ENCODE peak calls at places on chromosome 14, in nine cellular contexts. I is NCI-H187; H is BJ; G is substantia nigra; U is GM04504; S is A549; A is activated CD8-positive, alpha-beta memory T cell treated with anti-CD3 and anti-CD28 coated beads for 48 hours; V is right cardiac atrium; M is cardiac septum. L is an unnamed sample.

GRCh38 chr14:62604524-62604923 is 440.7 kb downstream of the KCNH5 start:
- DNase-seq in I (no peak), H (no peak), G (no peak), U (no peak), S (no peak), A (no peak), V (no peak), M (no peak), L (no peak)

GRCh38 chr14:77040995-77041744 is 12.7 kb upstream of the IRF2BPL start:
- DNase-seq in I (no peak), H (no peak), G (no peak), U (no peak), S (no peak), A (no peak), V (peak; percentile 41), M (no peak), L (no peak)

GRCh38 chr14:79043194-79043889 is 873.2 kb downstream of the NRXN3 start:
- DNase-seq in I (no peak), H (no peak), G (no peak), U (no peak), S (no peak), A (no peak), V (no peak), M (no peak), L (no peak)

GRCh38 chr14:69913686-69914085 is 34.5 kb downstream of the SMOC1 start:
- DNase-seq in I (no peak), H (no peak), G (no peak), U (no peak), S (no peak), A (no peak), V (no peak), M (no peak), L (no peak)

GRCh38 chr14:100304825-100305445 is 1.3 kb downstream of the SLC25A29 start:
- DNase-seq in I (peak; percentile 43), H (no peak), G (no peak), U (no peak), S (peak; percentile 36), A (no peak), V (peak; percentile 76), M (no peak), L (no peak)

GRCh38 chr14:58738876-58739275 is 101.1 kb downstream of the DACT1 start:
- DNase-seq in I (no peak), H (no peak), G (no peak), U (no peak), S (no peak), A (no peak), V (no peak), M (no peak), L (no peak)

GRCh38 chr14:96040836-96041371 is 1.7 kb downstream of the C14orf132 start:
- DNase-seq in I (no peak), H (no peak), G (no peak), U (no peak), S (no peak), A (no peak), V (no peak), M (no peak), L (no peak)

GRCh38 chr14:77157716-77158115 is 16.1 kb upstream of the ZDHHC22 start:
- DNase-seq in I (no peak), H (no peak), G (no peak), U (no peak), S (no peak), A (no peak), V (no peak), M (no peak), L (no peak)

GRCh38 chr14:105419305-105420091 is at the start of gene MTA1:
- DNase-seq in I (peak; percentile 19), H (no peak), G (no peak), U (no peak), S (no peak), A (no peak), V (no peak), M (no peak), L (peak; percentile 88)

GRCh38 chr14:23428686-23429495 is 6.6 kb downstream of the MYH7 start:
- DNase-seq in I (no peak), H (no peak), G (no peak), U (no peak), S (no peak), A (no peak), V (no peak), M (peak; percentile 71), L (peak; percentile 47)

GRCh38 chr14:50822501-50823042 is 8.4 kb downstream of the NIN start:
- DNase-seq in I (no peak), H (no peak), G (no peak), U (no peak), S (no peak), A (no peak), V (no peak), M (no peak), L (no peak)

GRCh38 chr14:65958664-65959562 is 527.3 kb upstream of the CCDC196 start:
- DNase-seq in I (peak; percentile 20), H (no peak), G (no peak), U (no peak), S (peak; percentile 41), A (no peak), V (no peak), M (no peak), L (no peak)

GRCh38 chr14:51167587-51168219 is 72.3 kb upstream of the TMX1 start:
- DNase-seq in I (no peak), H (no peak), G (no peak), U (no peak), S (no peak), A (no peak), V (no peak), M (no peak), L (no peak)

GRCh38 chr14:69610859-69611263 is 535 bp upstream of the SUSD6 start:
- DNase-seq in I (no peak), H (no peak), G (no peak), U (no peak), S (no peak), A (no peak), V (no peak), M (no peak), L (no peak)

GRCh38 chr14:64092940-64093339 is 201.2 kb downstream of the ESR2 start:
- DNase-seq in I (no peak), H (no peak), G (no peak), U (no peak), S (no peak), A (no peak), V (no peak), M (no peak), L (no peak)

GRCh38 chr14:75751291-75751690 is 90.2 kb downstream of the TTLL5 start:
- DNase-seq in I (no peak), H (no peak), G (no peak), U (no peak), S (no peak), A (no peak), V (no peak), M (no peak), L (no peak)

GRCh38 chr14:81427348-81428058 is 27.4 kb upstream of the STON2 start:
- DNase-seq in I (no peak), H (no peak), G (no peak), U (no peak), S (no peak), A (no peak), V (peak; percentile 35), M (no peak), L (no peak)

GRCh38 chr14:64807588-64807987 is 72.1 kb downstream of the SPTB start:
- DNase-seq in I (no peak), H (no peak), G (no peak), U (no peak), S (no peak), A (no peak), V (peak; percentile 46), M (no peak), L (no peak)

GRCh38 chr14:60226296-60226695 is 22.7 kb upstream of the PPM1A start:
- DNase-seq in I (no peak), H (no peak), G (no peak), U (no peak), S (no peak), A (no peak), V (no peak), M (no peak), L (no peak)

GRCh38 chr14:71604231-71604630 is 328.0 kb upstream of the RGS6 start:
- DNase-seq in I (no peak), H (no peak), G (no peak), U (no peak), S (no peak), A (no peak), V (no peak), M (no peak), L (no peak)

GRCh38 chr14:99579903-99580570 is 24.0 kb downstream of the CCDC85C start:
- DNase-seq in I (no peak), H (peak; percentile 31), G (no peak), U (no peak), S (peak; percentile 75), A (no peak), V (no peak), M (no peak), L (no peak)

GRCh38 chr14:32217301-32217700 is 14.2 kb upstream of the RNU6-8 start:
- DNase-seq in I (peak; percentile 41), H (no peak), G (no peak), U (no peak), S (no peak), A (no peak), V (no peak), M (no peak), L (no peak)

GRCh38 chr14:24040692-24041091 is 11.1 kb upstream of the CARMIL3 start:
- DNase-seq in I (no peak), H (no peak), G (no peak), U (no peak), S (no peak), A (no peak), V (no peak), M (no peak), L (no peak)

GRCh38 chr14:104037903-104038302 is 47.6 kb upstream of the ASPG start:
- DNase-seq in I (no peak), H (no peak), G (no peak), U (no peak), S (no peak), A (no peak), V (no peak), M (no peak), L (no peak)

GRCh38 chr14:65412881-65413738 is 580 bp downstream of the FUT8 start:
- DNase-seq in I (peak; percentile 86), H (no peak), G (peak; percentile 50), U (peak; percentile 43), S (peak; percentile 44), A (peak; percentile 41), V (peak; percentile 75), M (peak; percentile 84), L (peak; percentile 92)

GRCh38 chr14:53109028-53109687 is 44.0 kb downstream of the DDHD1 start:
- DNase-seq in I (no peak), H (no peak), G (no peak), U (peak; percentile 21), S (no peak), A (peak; percentile 19), V (no peak), M (no peak), L (no peak)

GRCh38 chr14:67908061-67908767 is 88.6 kb downstream of the RAD51B start:
- DNase-seq in I (no peak), H (no peak), G (no peak), U (no peak), S (no peak), A (no peak), V (no peak), M (no peak), L (no peak)

GRCh38 chr14:76203086-76204001 is 51.6 kb downstream of the GPATCH2L start:
- DNase-seq in I (no peak), H (peak; percentile 23), G (no peak), U (peak; percentile 66), S (peak; percentile 77), A (no peak), V (peak; percentile 33), M (no peak), L (no peak)